ENCODE peak calls at places on chromosomes 11 and 22, in six cellular contexts. Z is GM13977, W is sigmoid colon, C is GM10248, K is cardiac muscle cell, L is choroid plexus epithelial cell. D is an unnamed sample.

GRCh38 chr11:102473543-102473942 is 21.0 kb upstream of the TMEM123 start:
- DNase-seq in Z (no peak), W (no peak), C (no peak), K (no peak), L (no peak), D (no peak)

GRCh38 chr11:97498891-97499290 is 1109.1 kb downstream of the JRKL start:
- DNase-seq in Z (no peak), W (no peak), C (no peak), K (no peak), L (no peak), D (no peak)

GRCh38 chr11:46200537-46201281 is 76.8 kb upstream of the CREB3L1 start:
- DNase-seq in Z (no peak), W (no peak), C (no peak), K (no peak), L (no peak), D (no peak)

GRCh38 chr11:77036398-77036797 is 2.2 kb downstream of the B3GNT6 start:
- DNase-seq in Z (no peak), W (no peak), C (no peak), K (no peak), L (no peak), D (no peak)

GRCh38 chr22:29470159-29470855 is 9.7 kb upstream of the NEFH start:
- DNase-seq in Z (peak; percentile 83), W (peak; percentile 72), C (peak; percentile 80), K (peak; percentile 72), L (peak; percentile 62), D (peak; percentile 74)

GRCh38 chr11:14956111-14956510 is 16.0 kb downstream of the CALCA start:
- DNase-seq in Z (no peak), W (no peak), C (no peak), K (no peak), L (no peak), D (no peak)

GRCh38 chr11:126547161-126547560 is 191.7 kb downstream of the ST3GAL4 start:
- DNase-seq in Z (no peak), W (no peak), C (no peak), K (no peak), L (peak; percentile 29), D (no peak)

GRCh38 chr22:19679476-19680099 is 34.7 kb upstream of the SEPTIN5 start:
- DNase-seq in Z (no peak), W (peak; percentile 75), C (no peak), K (peak; percentile 33), L (no peak), D (peak; percentile 32)

GRCh38 chr11:9386086-9386485 is 1.6 kb downstream of the IPO7 start:
- DNase-seq in Z (no peak), W (no peak), C (no peak), K (no peak), L (no peak), D (no peak)

DNA sequence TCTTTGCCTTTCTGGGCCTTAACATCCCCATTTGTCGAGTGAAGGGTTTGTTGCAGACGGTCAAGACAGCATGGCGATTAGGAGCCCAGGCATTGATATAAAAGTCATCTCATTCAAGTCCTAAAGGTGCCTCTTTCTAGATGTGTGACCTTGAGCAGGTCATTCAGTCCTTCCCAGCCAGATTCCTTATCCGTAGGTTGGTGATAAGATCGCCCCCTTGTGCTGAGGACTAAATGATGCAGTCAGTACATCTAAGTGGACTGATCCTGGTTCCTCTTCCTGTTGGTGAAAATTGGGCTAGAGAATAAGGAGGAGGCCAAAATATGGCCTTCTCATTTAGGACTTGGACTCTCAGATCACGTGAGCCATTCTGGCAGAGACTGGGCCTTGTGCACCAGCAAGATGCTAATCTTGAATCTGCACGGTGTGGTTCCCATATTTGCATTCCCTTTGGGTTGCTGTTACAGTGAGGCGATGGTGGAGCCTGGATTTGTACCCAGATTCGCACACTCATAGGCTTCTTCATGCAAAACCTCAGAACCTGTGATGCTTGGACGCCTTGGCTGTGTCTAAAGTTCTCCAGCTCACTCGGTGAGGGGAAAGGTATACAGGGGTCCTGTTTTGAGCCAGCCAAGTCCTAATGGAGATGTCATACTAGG is 156.8 kb downstream of the MYO18B start:
- DNase-seq in Z (peak; percentile 12), W (no peak), C (no peak), K (peak; percentile 26), L (no peak), D (no peak)
- TF ChIP-seq CTCF in Z (peak; percentile 31), W (no peak), C (peak; percentile 15), K (no peak), L (no peak), D (no peak)

GRCh38 chr11:72410956-72411355 is 23.4 kb downstream of the CLPB start:
- DNase-seq in Z (no peak), W (peak; percentile 8), C (no peak), K (no peak), L (no peak), D (no peak)

GRCh38 chr11:72418834-72419560 is 15.3 kb downstream of the CLPB start:
- DNase-seq in Z (peak; percentile 44), W (peak; percentile 14), C (peak; percentile 49), K (no peak), L (no peak), D (no peak)

GRCh38 chr11:72409458-72409857 is 24.9 kb downstream of the CLPB start:
- DNase-seq in Z (no peak), W (peak; percentile 17), C (no peak), K (no peak), L (no peak), D (no peak)

GRCh38 chr11:72411623-72412532 is 22.5 kb downstream of the CLPB start:
- DNase-seq in Z (peak; percentile 67), W (peak; percentile 72), C (peak; percentile 55), K (no peak), L (no peak), D (no peak)

DNA sequence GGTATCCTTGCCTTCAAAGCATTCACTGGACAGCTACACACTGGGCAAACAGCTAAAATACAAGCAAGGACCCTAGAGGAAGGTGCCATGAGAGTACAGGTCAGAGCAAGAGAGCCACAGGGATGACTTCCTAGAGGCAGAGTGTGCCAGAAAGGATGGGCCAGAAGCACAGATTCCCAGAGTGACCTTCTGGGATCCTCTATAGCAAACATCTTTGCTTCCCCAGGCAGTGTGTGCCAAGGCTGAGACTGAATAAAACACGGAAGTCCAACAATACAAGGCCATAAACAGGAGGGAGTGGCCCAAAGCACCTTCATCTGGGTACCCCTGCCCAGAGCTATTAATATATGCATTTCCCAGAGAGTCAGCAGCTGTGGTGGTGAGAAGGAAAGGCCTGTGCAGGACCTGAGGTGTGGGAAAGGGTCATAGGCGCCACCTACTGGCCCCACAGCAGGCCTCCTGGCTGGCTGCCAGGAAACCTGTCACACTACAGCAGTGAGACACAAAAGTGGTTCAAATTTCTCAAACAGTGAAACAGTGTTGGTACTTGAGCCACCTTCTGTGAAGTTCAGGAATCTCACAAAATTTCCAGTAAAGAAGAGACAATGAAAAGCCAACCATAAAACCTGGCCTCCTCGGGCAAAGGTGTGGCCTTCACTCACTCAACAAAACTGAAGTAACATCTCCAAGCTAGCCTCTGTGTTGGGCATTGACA is 20.3 kb downstream of the CLPB start:
- DNase-seq in Z (peak; percentile 73), W (peak; percentile 92), C (peak; percentile 83), K (peak; percentile 91), L (peak; percentile 82), D (peak; percentile 68)
- TF ChIP-seq CTCF in Z (peak; percentile 89), W (peak; percentile 65), C (peak; percentile 82), K (peak; percentile 93), L (peak; percentile 72), D (peak; percentile 74)

GRCh38 chr22:44957267-44957905 is 52.4 kb downstream of the PHF21B start:
- DNase-seq in Z (no peak), W (no peak), C (no peak), K (peak; percentile 37), L (peak; percentile 19), D (no peak)
- TF ChIP-seq CTCF in Z (peak; percentile 19), W (no peak), C (no peak), K (peak; percentile 27), L (peak; percentile 52), D (no peak)

GRCh38 chr11:121337740-121338272 is 45.2 kb downstream of the SC5D start:
- DNase-seq in Z (no peak), W (no peak), C (no peak), K (no peak), L (no peak), D (no peak)

GRCh38 chr11:121338536-121338935 is 46.0 kb downstream of the SC5D start:
- DNase-seq in Z (no peak), W (no peak), C (no peak), K (no peak), L (no peak), D (no peak)

GRCh38 chr11:121336279-121336947 is 43.8 kb downstream of the SC5D start:
- DNase-seq in Z (no peak), W (no peak), C (no peak), K (no peak), L (no peak), D (no peak)

GRCh38 chr11:121337078-121337477 is 44.5 kb downstream of the SC5D start:
- DNase-seq in Z (no peak), W (no peak), C (no peak), K (no peak), L (no peak), D (no peak)

GRCh38 chr11:121334973-121335711 is 42.6 kb downstream of the SC5D start:
- DNase-seq in Z (no peak), W (no peak), C (no peak), K (no peak), L (peak; percentile 40), D (no peak)
- TF ChIP-seq CTCF in Z (peak; percentile 14), W (no peak), C (no peak), K (no peak), L (peak; percentile 52), D (no peak)

GRCh38 chr11:113977071-113977490 is 2.2 kb downstream of the HTR3A start:
- DNase-seq in Z (no peak), W (no peak), C (no peak), K (no peak), L (no peak), D (no peak)
- TF ChIP-seq CTCF in Z (no peak), W (no peak), C (no peak), K (no peak), L (no peak), D (no peak)

DNA sequence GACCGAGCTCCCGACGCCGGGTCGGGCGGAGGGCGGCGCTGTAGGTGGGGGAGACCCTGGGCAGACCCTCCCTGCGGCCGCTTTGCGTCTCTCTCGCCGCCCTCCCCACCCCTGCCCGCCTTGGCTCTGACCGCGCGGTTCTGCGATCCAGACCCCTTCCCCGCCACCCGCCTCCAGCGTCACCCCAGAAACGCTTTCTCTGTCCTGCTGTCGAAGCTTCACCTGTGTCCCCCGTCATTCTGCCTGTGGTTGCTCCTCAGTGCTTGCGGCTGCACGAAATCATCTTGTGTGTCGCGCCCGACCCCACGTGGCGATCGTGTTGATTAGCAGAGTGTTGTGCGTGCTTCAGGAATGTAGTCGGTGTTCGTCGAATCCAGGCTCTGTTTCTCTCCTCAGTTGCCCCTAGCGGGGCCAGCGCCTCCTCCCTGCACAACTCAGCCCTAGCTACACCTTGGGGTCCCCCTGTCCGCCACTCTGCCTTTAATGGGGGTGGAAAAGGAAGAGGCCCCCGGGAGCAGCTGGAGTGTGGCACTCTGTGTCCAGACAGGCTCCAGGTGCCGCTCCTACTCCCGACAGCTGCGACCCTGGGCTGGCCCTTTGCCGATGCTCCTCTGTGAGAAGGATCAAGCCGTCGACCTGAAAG is 851 bp downstream of the PTDSS2 start:
- DNase-seq in Z (peak; percentile 77), W (peak; percentile 83), C (peak; percentile 51), K (peak; percentile 70), L (peak; percentile 78), D (peak; percentile 58)
- TF ChIP-seq CTCF in Z (peak; percentile 45), W (no peak), C (peak; percentile 45), K (no peak), L (no peak), D (no peak)

DNA sequence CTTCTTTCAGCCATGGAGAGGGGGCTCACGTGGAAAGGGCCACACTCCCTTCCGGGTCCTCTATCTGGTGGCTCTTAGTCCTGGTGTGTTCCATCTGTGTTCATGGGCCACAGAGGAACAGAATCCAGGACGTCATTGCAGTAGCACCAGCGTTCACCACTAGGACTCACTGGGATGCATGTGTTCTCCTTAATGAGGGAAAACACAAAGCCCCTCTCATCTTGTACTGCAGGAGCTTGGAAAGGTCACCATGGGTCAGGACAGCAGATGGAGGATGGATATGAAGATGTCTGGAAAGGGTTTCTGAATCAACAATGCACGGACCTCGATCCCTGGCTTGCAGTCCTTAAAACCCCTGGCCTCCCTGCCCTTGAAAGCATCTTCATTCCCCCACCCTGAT is 113.8 kb upstream of the THY1 start:
- DNase-seq in Z (no peak), W (no peak), C (peak; percentile 7), K (no peak), L (no peak), D (no peak)
- TF ChIP-seq CTCF in Z (no peak), W (no peak), C (no peak), K (no peak), L (peak; percentile 3), D (no peak)